ENCODE peak calls at places on chromosome 18, in nine cellular contexts. X is right lobe of liver, Q is tibial artery, S is dorsolateral prefrontal cortex, C is hepatocyte, O is breast epithelium, F is left lung, V is heart right ventricle, A is fibroblast of lung. R is an unnamed sample.

GRCh38 chr18:11902522-11903292 is 5.4 kb downstream of the MPPE1 start:
- DNase-seq in X (no peak), Q (no peak), S (no peak), C (no peak), O (no peak), F (no peak), V (no peak), A (peak), R (no peak)

GRCh38 chr18:3012306-3012919 is 531 bp downstream of the LPIN2 start:
- DNase-seq in X (peak), Q (peak), S (peak), C (peak), O (peak), F (peak), V (peak), A (peak), R (peak)

GRCh38 chr18:9771261-9771976 is 63.3 kb downstream of the RAB31 start:
- DNase-seq in X (peak), Q (peak), S (peak), C (peak), O (peak), F (peak), V (peak), A (peak), R (peak)

GRCh38 chr18:78977627-78978271 is 1.9 kb upstream of the SALL3 start:
- DNase-seq in X (no peak), Q (no peak), S (no peak), C (no peak), O (no peak), F (no peak), V (no peak), A (peak), R (no peak)

GRCh38 chr18:79942786-79943607 is 8.5 kb downstream of the SLC66A2 start:
- DNase-seq in X (no peak), Q (peak), S (no peak), C (peak), O (peak), F (peak), V (no peak), A (no peak), R (peak)

GRCh38 chr18:69400976-69401474 is 337 bp downstream of the DOK6 start:
- DNase-seq in X (peak), Q (no peak), S (peak), C (no peak), O (peak), F (no peak), V (peak), A (peak), R (peak)

GRCh38 chr18:22827216-22827615 is 105.9 kb upstream of the RBBP8 start:
- DNase-seq in X (no peak), Q (no peak), S (no peak), C (no peak), O (no peak), F (no peak), V (no peak), A (peak), R (no peak)

GRCh38 chr18:80210312-80211083 is 36.8 kb downstream of the PARD6G start:
- DNase-seq in X (no peak), Q (no peak), S (no peak), C (no peak), O (no peak), F (no peak), V (no peak), A (no peak), R (no peak)

GRCh38 chr18:55768255-55768654 is 180.3 kb upstream of the TCF4 start:
- DNase-seq in X (no peak), Q (no peak), S (no peak), C (no peak), O (no peak), F (no peak), V (no peak), A (peak), R (no peak)

GRCh38 chr18:23210526-23210925 is 75.2 kb downstream of the CABLES1 start:
- DNase-seq in X (no peak), Q (no peak), S (no peak), C (no peak), O (no peak), F (no peak), V (no peak), A (no peak), R (no peak)

GRCh38 chr18:13061630-13062189 is 70.5 kb downstream of the CEP192 start:
- DNase-seq in X (no peak), Q (no peak), S (no peak), C (no peak), O (no peak), F (no peak), V (no peak), A (no peak), R (no peak)

GRCh38 chr18:74861154-74861553 is 263.5 kb downstream of the ZNF407 start:
- DNase-seq in X (no peak), Q (no peak), S (no peak), C (peak), O (no peak), F (no peak), V (no peak), A (peak), R (no peak)

GRCh38 chr18:25283769-25284168 is 68.2 kb downstream of the ZNF521 start:
- DNase-seq in X (no peak), Q (no peak), S (no peak), C (no peak), O (no peak), F (no peak), V (no peak), A (no peak), R (no peak)

GRCh38 chr18:61731169-61731568 is 161.6 kb downstream of the RNF152 start:
- DNase-seq in X (no peak), Q (no peak), S (no peak), C (no peak), O (no peak), F (no peak), V (no peak), A (no peak), R (no peak)
- H3K27ac ChIP-seq in X (peak), Q (peak), S (peak), C (peak), O (no peak), F (peak), V (peak), A (no peak), R (no peak)

DNA sequence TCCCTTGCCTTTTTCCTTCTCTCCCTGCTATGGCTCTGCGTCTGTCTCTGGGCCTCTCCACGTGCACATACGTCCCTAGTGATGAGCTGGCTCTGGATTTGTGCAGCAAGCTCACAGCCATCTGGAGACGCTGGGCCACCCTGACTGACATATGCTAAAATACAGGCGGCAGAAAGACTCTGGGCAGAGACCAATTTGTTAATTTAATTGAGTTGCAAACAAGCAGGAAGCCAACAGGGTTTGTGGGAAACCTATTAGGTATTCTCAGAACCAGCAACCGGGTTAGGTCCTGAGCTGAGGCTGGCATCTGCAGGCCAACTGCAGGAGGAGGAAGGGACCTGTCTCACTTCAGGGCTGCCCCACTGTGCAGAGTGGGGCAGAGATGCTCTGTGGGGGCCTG is 53.5 kb upstream of the SMAD2 start:
- DNase-seq in X (no peak), Q (no peak), S (peak), C (no peak), O (no peak), F (no peak), V (no peak), A (no peak), R (no peak)
- H3K27ac ChIP-seq in X (no peak), Q (no peak), S (no peak), C (no peak), O (no peak), F (no peak), V (no peak), A (no peak), R (no peak)

DNA sequence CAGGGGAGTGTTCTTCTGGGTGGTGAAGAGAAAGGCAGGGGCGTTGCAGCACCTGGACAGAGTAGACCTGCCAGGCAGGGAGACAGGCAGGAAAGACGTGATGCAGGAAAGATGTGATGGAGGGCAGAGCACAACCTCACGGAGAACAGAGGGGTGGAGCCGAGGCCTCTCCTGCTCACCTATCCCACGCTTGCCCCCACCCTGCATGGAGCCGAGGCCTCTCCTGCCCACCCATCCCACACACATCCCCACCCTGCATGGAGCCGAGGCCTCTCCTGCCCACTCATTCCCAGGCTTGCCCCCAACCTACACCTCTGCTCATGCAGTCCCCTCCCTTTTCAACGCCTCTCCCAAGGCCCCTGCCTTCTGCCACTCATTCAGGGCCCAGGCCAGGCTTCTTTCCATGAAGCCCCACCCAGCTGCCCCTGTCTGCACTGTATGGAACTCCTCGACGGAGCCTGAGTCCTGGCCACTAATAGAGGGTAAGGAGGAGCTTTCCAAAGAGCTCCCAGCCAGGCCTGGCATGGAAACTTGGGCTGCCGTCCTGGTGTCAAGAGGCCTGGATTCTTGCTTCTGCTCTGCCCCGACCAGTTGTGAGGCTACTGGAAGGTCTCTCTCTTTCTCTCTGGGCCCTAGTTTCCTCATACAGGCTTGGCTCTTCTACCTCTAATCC is 32.0 kb upstream of the LOXHD1 start:
- DNase-seq in X (no peak), Q (no peak), S (no peak), C (no peak), O (no peak), F (no peak), V (no peak), A (no peak), R (no peak)
- H3K27ac ChIP-seq in X (no peak), Q (no peak), S (peak), C (no peak), O (no peak), F (no peak), V (no peak), A (no peak), R (no peak)

DNA sequence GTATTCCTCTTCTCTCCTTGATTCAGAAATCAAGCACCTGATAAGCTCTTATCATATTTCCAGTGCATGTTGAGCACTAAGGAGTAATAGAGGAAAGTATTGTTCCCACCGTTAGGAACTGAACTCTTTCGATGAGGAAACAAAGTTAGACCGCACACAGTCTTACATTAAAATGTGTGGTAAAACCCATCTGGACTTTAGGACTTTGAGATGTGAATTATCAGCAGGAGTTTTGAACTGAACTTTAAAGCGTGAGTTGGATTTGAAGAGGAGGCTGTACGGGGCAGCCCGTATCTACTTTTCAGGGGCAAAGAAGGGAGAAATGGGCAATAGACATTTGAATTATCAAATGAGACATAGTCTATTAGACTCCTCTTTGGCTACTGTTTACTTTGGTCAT is 134.4 kb downstream of the SETBP1 start:
- DNase-seq in X (no peak), Q (no peak), S (no peak), C (no peak), O (no peak), F (no peak), V (no peak), A (no peak), R (no peak)
- H3K27ac ChIP-seq in X (no peak), Q (no peak), S (no peak), C (no peak), O (no peak), F (no peak), V (no peak), A (no peak), R (no peak)